ENCODE peak calls at places on chromosomes 11 and 22, in ten cellular contexts. One of them, this sample, is unnamed.

GRCh38 chr11:120258661-120259060 is 18.7 kb downstream of the POU2F3 start:
- DNase-seq in HL-60: no peak
- DNase-seq in right lobe of liver: no peak
- DNase-seq in A673: no peak
- DNase-seq in upper lobe of right lung: no peak
- DNase-seq in heart left ventricle: no peak
- DNase-seq in fibroblast of lung: no peak
- DNase-seq in transverse colon: no peak
- DNase-seq in IMR-90: no peak
- DNase-seq in Peyer's patch: no peak
- DNase-seq in this sample: no peak

GRCh38 chr11:26134053-26134452 is 197.9 kb upstream of the ANO3 start:
- DNase-seq in HL-60: no peak
- DNase-seq in right lobe of liver: no peak
- DNase-seq in A673: no peak
- DNase-seq in upper lobe of right lung: no peak
- DNase-seq in heart left ventricle: no peak
- DNase-seq in fibroblast of lung: no peak
- DNase-seq in transverse colon: no peak
- DNase-seq in IMR-90: no peak
- DNase-seq in Peyer's patch: no peak
- DNase-seq in this sample: no peak

GRCh38 chr22:19523240-19524169 is 705 bp downstream of the CLDN5 start:
- DNase-seq in HL-60: peak; percentile 35
- DNase-seq in right lobe of liver: peak; percentile 42
- DNase-seq in A673: peak; percentile 34
- DNase-seq in upper lobe of right lung: no peak
- DNase-seq in heart left ventricle: no peak
- DNase-seq in fibroblast of lung: peak; percentile 44
- DNase-seq in transverse colon: no peak
- DNase-seq in IMR-90: peak; percentile 9
- DNase-seq in Peyer's patch: no peak
- DNase-seq in this sample: no peak

GRCh38 chr11:17547051-17547577 is at the start of gene OTOG:
- DNase-seq in HL-60: no peak
- DNase-seq in right lobe of liver: no peak
- DNase-seq in A673: peak; percentile 82
- DNase-seq in upper lobe of right lung: no peak
- DNase-seq in heart left ventricle: no peak
- DNase-seq in fibroblast of lung: no peak
- DNase-seq in transverse colon: no peak
- DNase-seq in IMR-90: no peak
- DNase-seq in Peyer's patch: no peak
- DNase-seq in this sample: peak; percentile 52

GRCh38 chr22:44309137-44309536 is 3.6 kb downstream of the SHISAL1 start:
- DNase-seq in HL-60: peak; percentile 27
- DNase-seq in right lobe of liver: no peak
- DNase-seq in A673: peak; percentile 82
- DNase-seq in upper lobe of right lung: no peak
- DNase-seq in heart left ventricle: peak; percentile 54
- DNase-seq in fibroblast of lung: peak; percentile 97
- DNase-seq in transverse colon: peak; percentile 43
- DNase-seq in IMR-90: peak; percentile 98
- DNase-seq in Peyer's patch: no peak
- DNase-seq in this sample: peak; percentile 72

GRCh38 chr11:3101921-3102640 is 44.9 kb upstream of the CARS1 start:
- DNase-seq in HL-60: no peak
- DNase-seq in right lobe of liver: no peak
- DNase-seq in A673: no peak
- DNase-seq in upper lobe of right lung: peak; percentile 57
- DNase-seq in heart left ventricle: peak; percentile 12
- DNase-seq in fibroblast of lung: no peak
- DNase-seq in transverse colon: no peak
- DNase-seq in IMR-90: no peak
- DNase-seq in Peyer's patch: no peak
- DNase-seq in this sample: peak; percentile 3

GRCh38 chr11:69419662-69420061 is 61.8 kb upstream of the LINC01488 start:
- DNase-seq in HL-60: no peak
- DNase-seq in right lobe of liver: no peak
- DNase-seq in A673: no peak
- DNase-seq in upper lobe of right lung: peak; percentile 43
- DNase-seq in heart left ventricle: no peak
- DNase-seq in fibroblast of lung: no peak
- DNase-seq in transverse colon: no peak
- DNase-seq in IMR-90: no peak
- DNase-seq in Peyer's patch: no peak
- DNase-seq in this sample: no peak

GRCh38 chr11:129425214-129425613 is 49.6 kb downstream of the BARX2 start:
- DNase-seq in HL-60: no peak
- DNase-seq in right lobe of liver: no peak
- DNase-seq in A673: no peak
- DNase-seq in upper lobe of right lung: no peak
- DNase-seq in heart left ventricle: no peak
- DNase-seq in fibroblast of lung: no peak
- DNase-seq in transverse colon: no peak
- DNase-seq in IMR-90: no peak
- DNase-seq in Peyer's patch: no peak
- DNase-seq in this sample: no peak

GRCh38 chr22:43129426-43130425 is 13.5 kb downstream of the MCAT start:
- DNase-seq in HL-60: peak; percentile 72
- DNase-seq in right lobe of liver: no peak
- DNase-seq in A673: no peak
- DNase-seq in upper lobe of right lung: no peak
- DNase-seq in heart left ventricle: no peak
- DNase-seq in fibroblast of lung: no peak
- DNase-seq in transverse colon: no peak
- DNase-seq in IMR-90: no peak
- DNase-seq in Peyer's patch: no peak
- DNase-seq in this sample: no peak

GRCh38 chr22:27654536-27655445 is 146.8 kb downstream of the MN1 start:
- DNase-seq in HL-60: no peak
- DNase-seq in right lobe of liver: no peak
- DNase-seq in A673: no peak
- DNase-seq in upper lobe of right lung: no peak
- DNase-seq in heart left ventricle: no peak
- DNase-seq in fibroblast of lung: no peak
- DNase-seq in transverse colon: peak; percentile 45
- DNase-seq in IMR-90: peak; percentile 2
- DNase-seq in Peyer's patch: no peak
- DNase-seq in this sample: no peak

GRCh38 chr11:12088047-12088481 is 22.3 kb upstream of the MICAL2 start:
- DNase-seq in HL-60: no peak
- DNase-seq in right lobe of liver: no peak
- DNase-seq in A673: peak; percentile 31
- DNase-seq in upper lobe of right lung: no peak
- DNase-seq in heart left ventricle: peak; percentile 72
- DNase-seq in fibroblast of lung: peak; percentile 83
- DNase-seq in transverse colon: peak; percentile 61
- DNase-seq in IMR-90: peak; percentile 77
- DNase-seq in Peyer's patch: no peak
- DNase-seq in this sample: no peak

GRCh38 chr22:35914665-35915476 is 113.8 kb downstream of the RBFOX2 start:
- DNase-seq in HL-60: no peak
- DNase-seq in right lobe of liver: peak; percentile 69
- DNase-seq in A673: peak; percentile 98
- DNase-seq in upper lobe of right lung: no peak
- DNase-seq in heart left ventricle: peak; percentile 69
- DNase-seq in fibroblast of lung: peak; percentile 90
- DNase-seq in transverse colon: peak; percentile 68
- DNase-seq in IMR-90: peak; percentile 91
- DNase-seq in Peyer's patch: no peak
- DNase-seq in this sample: peak; percentile 77

GRCh38 chr11:14905104-14906033 is 13.3 kb upstream of the CYP2R1 start:
- DNase-seq in HL-60: no peak
- DNase-seq in right lobe of liver: peak; percentile 62
- DNase-seq in A673: peak; percentile 35
- DNase-seq in upper lobe of right lung: peak; percentile 73
- DNase-seq in heart left ventricle: peak; percentile 69
- DNase-seq in fibroblast of lung: peak; percentile 35
- DNase-seq in transverse colon: peak; percentile 65
- DNase-seq in IMR-90: peak; percentile 10
- DNase-seq in Peyer's patch: peak; percentile 89
- DNase-seq in this sample: peak; percentile 80

GRCh38 chr11:120810251-120810650 is 213.7 kb upstream of the TBCEL start:
- DNase-seq in HL-60: no peak
- DNase-seq in right lobe of liver: no peak
- DNase-seq in A673: no peak
- DNase-seq in upper lobe of right lung: no peak
- DNase-seq in heart left ventricle: no peak
- DNase-seq in fibroblast of lung: peak; percentile 40
- DNase-seq in transverse colon: no peak
- DNase-seq in IMR-90: peak; percentile 51
- DNase-seq in Peyer's patch: no peak
- DNase-seq in this sample: no peak

GRCh38 chr11:86214710-86215109 is 29.8 kb upstream of the EED start:
- DNase-seq in HL-60: no peak
- DNase-seq in right lobe of liver: no peak
- DNase-seq in A673: no peak
- DNase-seq in upper lobe of right lung: no peak
- DNase-seq in heart left ventricle: no peak
- DNase-seq in fibroblast of lung: no peak
- DNase-seq in transverse colon: no peak
- DNase-seq in IMR-90: no peak
- DNase-seq in Peyer's patch: no peak
- DNase-seq in this sample: no peak

GRCh38 chr11:11416502-11416901 is 63.5 kb upstream of the CSNK2A3 start:
- DNase-seq in HL-60: peak; percentile 79
- DNase-seq in right lobe of liver: no peak
- DNase-seq in A673: no peak
- DNase-seq in upper lobe of right lung: no peak
- DNase-seq in heart left ventricle: no peak
- DNase-seq in fibroblast of lung: peak; percentile 80
- DNase-seq in transverse colon: no peak
- DNase-seq in IMR-90: peak; percentile 45
- DNase-seq in Peyer's patch: no peak
- DNase-seq in this sample: no peak

GRCh38 chr11:74453373-74453975 is 13.9 kb downstream of the KCNE3 start:
- DNase-seq in HL-60: peak; percentile 50
- DNase-seq in right lobe of liver: peak; percentile 69
- DNase-seq in A673: peak; percentile 85
- DNase-seq in upper lobe of right lung: peak; percentile 81
- DNase-seq in heart left ventricle: peak; percentile 61
- DNase-seq in fibroblast of lung: peak; percentile 48
- DNase-seq in transverse colon: peak; percentile 77
- DNase-seq in IMR-90: peak; percentile 63
- DNase-seq in Peyer's patch: peak; percentile 44
- DNase-seq in this sample: no peak

GRCh38 chr22:26893034-26893710 is 235.8 kb downstream of the MIAT start:
- DNase-seq in HL-60: no peak
- DNase-seq in right lobe of liver: no peak
- DNase-seq in A673: peak; percentile 40
- DNase-seq in upper lobe of right lung: no peak
- DNase-seq in heart left ventricle: no peak
- DNase-seq in fibroblast of lung: peak; percentile 48
- DNase-seq in transverse colon: no peak
- DNase-seq in IMR-90: no peak
- DNase-seq in Peyer's patch: no peak
- DNase-seq in this sample: no peak

GRCh38 chr11:18522388-18522787 is 4.4 kb downstream of the TSG101 start:
- DNase-seq in HL-60: no peak
- DNase-seq in right lobe of liver: no peak
- DNase-seq in A673: peak; percentile 4
- DNase-seq in upper lobe of right lung: no peak
- DNase-seq in heart left ventricle: no peak
- DNase-seq in fibroblast of lung: no peak
- DNase-seq in transverse colon: no peak
- DNase-seq in IMR-90: no peak
- DNase-seq in Peyer's patch: no peak
- DNase-seq in this sample: no peak

DNA sequence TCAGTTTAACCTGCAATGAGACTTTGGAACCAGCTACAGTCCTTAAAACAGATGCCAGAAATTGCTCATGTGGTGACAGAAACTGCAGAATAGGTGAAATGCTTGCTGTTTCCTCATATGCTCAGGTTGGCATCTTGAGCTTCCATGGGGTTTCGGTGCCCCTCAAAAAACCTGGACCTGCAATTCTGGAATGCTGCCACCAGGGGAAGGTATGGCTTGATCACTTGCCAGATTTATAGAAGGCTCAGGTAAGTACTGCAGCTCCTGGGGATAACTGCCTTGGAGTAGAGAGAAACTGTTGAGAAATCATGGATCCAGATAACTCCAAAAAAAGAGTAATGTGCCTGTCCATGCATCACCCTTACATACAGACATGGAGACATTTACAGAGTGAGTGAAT is 113.0 kb downstream of the CTTN start:
- DNase-seq in HL-60: no peak
- DNase-seq in right lobe of liver: no peak
- DNase-seq in A673: no peak
- DNase-seq in upper lobe of right lung: no peak
- DNase-seq in heart left ventricle: no peak
- DNase-seq in fibroblast of lung: no peak
- DNase-seq in transverse colon: no peak
- DNase-seq in IMR-90: no peak
- DNase-seq in Peyer's patch: no peak
- DNase-seq in this sample: no peak
- TF ChIP-seq CTCF in HL-60: no peak
- TF ChIP-seq CTCF in right lobe of liver: no peak
- TF ChIP-seq CTCF in A673: no peak
- TF ChIP-seq CTCF in upper lobe of right lung: no peak
- TF ChIP-seq CTCF in heart left ventricle: no peak
- TF ChIP-seq CTCF in fibroblast of lung: no peak
- TF ChIP-seq CTCF in transverse colon: peak; percentile 4
- TF ChIP-seq CTCF in IMR-90: no peak
- TF ChIP-seq CTCF in Peyer's patch: no peak
- TF ChIP-seq CTCF in this sample: no peak

GRCh38 chr11:1774886-1775285 is 11.2 kb upstream of the CTSD start:
- DNase-seq in HL-60: no peak
- DNase-seq in right lobe of liver: peak; percentile 38
- DNase-seq in A673: no peak
- DNase-seq in upper lobe of right lung: no peak
- DNase-seq in heart left ventricle: no peak
- DNase-seq in fibroblast of lung: no peak
- DNase-seq in transverse colon: no peak
- DNase-seq in IMR-90: no peak
- DNase-seq in Peyer's patch: peak; percentile 4
- DNase-seq in this sample: no peak
- H3K27me3 ChIP-seq in HL-60: no peaks in the 10 kb centered on the region
- H3K27me3 ChIP-seq in right lobe of liver: no peaks in the 10 kb centered on the region
- H3K27me3 ChIP-seq in A673: no peaks in the 10 kb centered on the region
- H3K27me3 ChIP-seq in upper lobe of right lung: no peaks in the 10 kb centered on the region
- H3K27me3 ChIP-seq in heart left ventricle: peaks cover 7% of the 10 kb centered on the region
- H3K27me3 ChIP-seq in fibroblast of lung: no peaks in the 10 kb centered on the region
- H3K27me3 ChIP-seq in transverse colon: peaks cover 8% of the 10 kb centered on the region
- H3K27me3 ChIP-seq in IMR-90: peaks cover 22% of the 10 kb centered on the region
- H3K27me3 ChIP-seq in Peyer's patch: no peaks in the 10 kb centered on the region
- H3K27me3 ChIP-seq in this sample: no peaks in the 10 kb centered on the region

GRCh38 chr22:46096051-46096450 is 54.3 kb upstream of the PPARA start:
- DNase-seq in HL-60: no peak
- DNase-seq in right lobe of liver: no peak
- DNase-seq in A673: no peak
- DNase-seq in upper lobe of right lung: no peak
- DNase-seq in heart left ventricle: no peak
- DNase-seq in fibroblast of lung: no peak
- DNase-seq in transverse colon: no peak
- DNase-seq in IMR-90: no peak
- DNase-seq in Peyer's patch: no peak
- DNase-seq in this sample: no peak
- H3K27ac ChIP-seq in HL-60: no peak overlapping the region
- H3K27ac ChIP-seq in right lobe of liver: no peak overlapping the region
- H3K27ac ChIP-seq in A673: no peak overlapping the region
- H3K27ac ChIP-seq in upper lobe of right lung: peak overlapping the region; percentile 42
- H3K27ac ChIP-seq in heart left ventricle: no peak overlapping the region
- H3K27ac ChIP-seq in fibroblast of lung: peak overlapping the region; percentile 29
- H3K27ac ChIP-seq in transverse colon: peak overlapping the region; percentile 5
- H3K27ac ChIP-seq in IMR-90: no peak overlapping the region
- H3K27ac ChIP-seq in Peyer's patch: no peak overlapping the region
- H3K27ac ChIP-seq in this sample: peak overlapping the region; percentile 100

GRCh38 chr11:44315947-44316387 is 6.0 kb upstream of the ALX4 start:
- DNase-seq in HL-60: no peak
- DNase-seq in right lobe of liver: no peak
- DNase-seq in A673: peak; percentile 63
- DNase-seq in upper lobe of right lung: peak; percentile 58
- DNase-seq in heart left ventricle: peak; percentile 52
- DNase-seq in fibroblast of lung: peak; percentile 52
- DNase-seq in transverse colon: no peak
- DNase-seq in IMR-90: peak; percentile 22
- DNase-seq in Peyer's patch: no peak
- DNase-seq in this sample: no peak
- TF ChIP-seq CTCF in HL-60: no peak
- TF ChIP-seq CTCF in right lobe of liver: no peak
- TF ChIP-seq CTCF in A673: peak; percentile 24
- TF ChIP-seq CTCF in upper lobe of right lung: no peak
- TF ChIP-seq CTCF in heart left ventricle: peak; percentile 19
- TF ChIP-seq CTCF in fibroblast of lung: no peak
- TF ChIP-seq CTCF in transverse colon: no peak
- TF ChIP-seq CTCF in IMR-90: no peak
- TF ChIP-seq CTCF in Peyer's patch: no peak
- TF ChIP-seq CTCF in this sample: no peak

This sample was measured in ascending aorta.